ENCODE peak calls at places on chromosomes 2 and 18, in five cellular contexts. H, Q, M, W and Y are unnamed samples.

GRCh38 chr2:102021776-102022175 is 30.0 kb downstream of the IL1R2 start:
- DNase-seq in Q (no peak), M (peak; percentile 71), H (peak; percentile 77), W (no peak), Y (no peak)

GRCh38 chr18:77403969-77404535 is 154.4 kb downstream of the GALR1 start:
- DNase-seq in M (no peak), W (no peak), Q (no peak), H (no peak), Y (no peak)

GRCh38 chr2:234304945-234305344 is 191.9 kb downstream of the ARL4C start:
- DNase-seq in Q (no peak), H (peak; percentile 56), M (peak; percentile 65), W (peak; percentile 64), Y (peak; percentile 61)

GRCh38 chr2:86533589-86533988 is 29.7 kb downstream of the CHMP3 start:
- DNase-seq in M (no peak), W (no peak), Q (no peak), H (no peak), Y (no peak)

GRCh38 chr2:56337342-56337741 is 153.6 kb downstream of the CCDC85A start:
- DNase-seq in Q (no peak), W (peak; percentile 29), M (no peak), H (no peak), Y (no peak)

GRCh38 chr18:3211236-3211992 is 8.4 kb downstream of the MYOM1 start:
- DNase-seq in Q (no peak), H (peak; percentile 15), W (peak; percentile 38), M (no peak), Y (no peak)

GRCh38 chr2:235661136-235661535 is 167.3 kb downstream of the AGAP1 start:
- DNase-seq in W (no peak), Q (no peak), M (no peak), H (no peak), Y (peak; percentile 23)

GRCh38 chr2:165815742-165816141 is 21.7 kb upstream of the GALNT3 start:
- DNase-seq in M (no peak), H (no peak), Q (peak; percentile 29), W (no peak), Y (no peak)

GRCh38 chr2:11967946-11968465 is 221.6 kb downstream of the LPIN1 start:
- DNase-seq in Q (no peak), H (peak; percentile 86), W (no peak), M (peak; percentile 47), Y (no peak)

GRCh38 chr2:626491-627339 is 50.5 kb downstream of the TMEM18 start:
- DNase-seq in Q (no peak), W (no peak), H (no peak), M (no peak), Y (no peak)

GRCh38 chr18:34802938-34803337 is 92.8 kb downstream of the DTNA start:
- DNase-seq in H (peak; percentile 83), M (peak; percentile 66), W (no peak), Q (no peak), Y (no peak)

GRCh38 chr2:25808006-25808383 is 70.3 kb downstream of the ASXL2 start:
- DNase-seq in H (peak; percentile 41), Q (no peak), W (peak; percentile 51), M (peak; percentile 71), Y (no peak)

GRCh38 chr2:20573611-20574422 is 77.1 kb downstream of the HS1BP3 start:
- DNase-seq in Q (no peak), H (peak; percentile 94), M (peak; percentile 76), W (no peak), Y (no peak)

GRCh38 chr2:231355802-231356473 is 39.6 kb upstream of the B3GNT7 start:
- DNase-seq in Q (no peak), M (no peak), H (no peak), W (no peak), Y (no peak)
- H3K79me2 ChIP-seq in Q (no peaks in the 10 kb centered on the region), M (no peaks in the 10 kb centered on the region), H (no peaks in the 10 kb centered on the region), W (no peaks in the 10 kb centered on the region), Y (no peaks in the 10 kb centered on the region)

GRCh38 chr2:105437708-105438103 is 38.9 kb upstream of the FHL2 start:
- DNase-seq in M (peak; percentile 50), W (no peak), H (peak; percentile 87), Q (no peak), Y (no peak)
- H2AFZ ChIP-seq in M (no peak overlapping the region), W (no peak overlapping the region), H (no peak overlapping the region), Q (no peak overlapping the region), Y (no peak overlapping the region)

DNA sequence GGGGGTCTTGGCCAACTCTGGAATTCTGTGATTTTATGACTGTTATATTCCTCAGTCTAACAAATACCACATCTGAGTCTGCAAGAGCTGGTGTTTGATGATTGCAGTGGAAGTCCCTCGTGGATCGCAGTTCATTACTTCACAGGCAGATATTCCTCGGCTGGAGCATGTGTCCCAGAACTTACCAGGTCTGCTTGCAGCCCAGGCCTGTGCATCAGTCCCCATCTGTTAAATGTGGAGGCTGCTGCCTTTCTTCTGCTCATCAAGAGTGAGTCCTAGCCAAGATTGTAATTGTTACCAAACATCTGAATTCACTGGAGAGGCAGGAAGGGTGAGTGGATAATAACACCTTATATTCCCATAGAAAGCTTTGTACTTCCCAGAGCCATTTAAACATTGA is 55.6 kb downstream of the PRKCE start:
- DNase-seq in W (no peak), M (peak; percentile 11), H (no peak), Q (no peak), Y (no peak)
- H3K79me2 ChIP-seq in W (no peaks in the 10 kb centered on the region), M (peaks cover 72% of the 10 kb centered on the region), H (no peaks in the 10 kb centered on the region), Q (no peaks in the 10 kb centered on the region), Y (no peaks in the 10 kb centered on the region)

GRCh38 chr18:10482363-10482984 is 28.0 kb downstream of the APCDD1 start:
- DNase-seq in M (no peak), H (no peak), Q (no peak), W (no peak), Y (peak; percentile 45)

GRCh38 chr18:10477863-10478260 is 23.4 kb downstream of the APCDD1 start:
- DNase-seq in Q (no peak), M (no peak), W (no peak), H (no peak), Y (peak; percentile 41)

GRCh38 chr18:10485475-10485874 is 31.0 kb downstream of the APCDD1 start:
- DNase-seq in W (no peak), M (no peak), H (no peak), Q (no peak), Y (no peak)

GRCh38 chr18:10482985-10483949 is 28.8 kb downstream of the APCDD1 start:
- DNase-seq in W (no peak), Q (peak; percentile 81), M (no peak), H (no peak), Y (no peak)

DNA sequence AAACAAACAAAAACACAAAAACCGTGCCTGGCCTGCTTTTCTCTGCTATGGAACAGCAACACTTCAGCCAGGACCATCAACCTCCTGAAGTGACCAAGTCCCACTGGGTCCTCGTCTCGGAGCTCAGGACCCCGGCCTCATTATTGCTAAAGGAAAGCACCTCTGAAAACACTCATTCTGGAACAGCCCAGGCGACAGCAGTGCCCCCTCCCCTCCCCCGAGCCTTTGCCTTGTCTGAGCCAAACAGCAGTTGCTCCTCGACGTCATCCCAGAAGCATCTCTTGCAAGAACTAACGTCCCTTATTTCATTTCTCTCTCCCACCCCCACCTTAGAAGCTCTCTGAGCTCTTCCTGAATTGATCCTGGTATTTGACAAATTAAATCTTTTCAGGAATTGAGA is 27.4 kb downstream of the APCDD1 start:
- DNase-seq in Q (no peak), W (no peak), M (no peak), H (no peak), Y (peak; percentile 47)
- H2AFZ ChIP-seq in Q (peak overlapping the region; percentile 90), W (no peak overlapping the region), M (no peak overlapping the region), H (no peak overlapping the region), Y (no peak overlapping the region)